ENCODE peak calls at places on chromosomes 13 and 19, in five cellular contexts. Y is NCI-H1436; I is SJSA1; L is CD4-positive, alpha-beta T cell; P is stimulated activated CD8-positive, alpha-beta memory T cell treated with anti-CD3 and anti-CD28 coated beads, Interleukin-7, amount 100 ng/mL, for 1 hour. X is an unnamed sample.
A peak's percentile ranks its signal among the peaks of the same experiment; 100 is the strongest.

GRCh38 chr19:7633619-7634018 is at the start of gene PCP2:
- DNase-seq in Y (no peak), I (no peak), L (no peak), P (no peak), X (no peak)

GRCh38 chr19:29620931-29621351 is 14.9 kb downstream of the POP4 start:
- DNase-seq in Y (no peak), I (no peak), L (no peak), P (no peak), X (peak; percentile 67)

GRCh38 chr13:106139407-106139806 is 396.1 kb downstream of the EFNB2 start:
- DNase-seq in Y (no peak), I (no peak), L (no peak), P (no peak), X (no peak)

GRCh38 chr13:67042556-67042955 is 187.6 kb downstream of the PCDH9 start:
- DNase-seq in Y (no peak), I (no peak), L (no peak), P (no peak), X (no peak)

GRCh38 chr19:53655042-53655665 is 23.4 kb downstream of the DPRX start:
- DNase-seq in Y (no peak), I (no peak), L (no peak), P (no peak), X (no peak)

GRCh38 chr13:36432106-36432544 is at the start of gene CCNA1:
- DNase-seq in Y (no peak), I (peak; percentile 55), L (no peak), P (no peak), X (peak; percentile 83)

GRCh38 chr13:94696171-94696570 is 16.2 kb downstream of the SOX21 start:
- DNase-seq in Y (no peak), I (no peak), L (no peak), P (no peak), X (no peak)

GRCh38 chr13:74575729-74576125 is 441.5 kb upstream of the KLF12 start:
- DNase-seq in Y (peak; percentile 16), I (no peak), L (peak; percentile 42), P (no peak), X (peak; percentile 87)

GRCh38 chr13:68522184-68522583 is 1292.0 kb upstream of the PCDH9 start:
- DNase-seq in Y (no peak), I (no peak), L (no peak), P (no peak), X (no peak)

GRCh38 chr19:2782936-2783780 is at the start of gene SGTA:
- DNase-seq in Y (peak; percentile 96), I (peak; percentile 99), L (peak; percentile 92), P (peak; percentile 94), X (peak; percentile 98)

GRCh38 chr13:32025730-32026129 is 5.8 kb upstream of the FRY start:
- DNase-seq in Y (no peak), I (no peak), L (no peak), P (no peak), X (no peak)

GRCh38 chr13:31538067-31539042 is 201.0 kb upstream of the RXFP2 start:
- DNase-seq in Y (no peak), I (peak; percentile 54), L (no peak), P (no peak), X (no peak)

GRCh38 chr13:39971526-39971925 is 316.1 kb downstream of the COG6 start:
- DNase-seq in Y (no peak), I (no peak), L (no peak), P (no peak), X (no peak)

GRCh38 chr19:18435848-18436631 is 1.9 kb downstream of the ISYNA1 start:
- DNase-seq in Y (no peak), I (no peak), L (no peak), P (no peak), X (peak; percentile 77)

GRCh38 chr19:18253716-18254115 is 20.5 kb downstream of the IQCN start:
- DNase-seq in Y (no peak), I (no peak), L (no peak), P (no peak), X (no peak)

GRCh38 chr19:44883962-44884361 is 7.1 kb upstream of the TOMM40 start:
- DNase-seq in Y (no peak), I (peak; percentile 76), L (no peak), P (no peak), X (no peak)

GRCh38 chr13:90943961-90944360 is 403.5 kb upstream of the MIR17HG start:
- DNase-seq in Y (no peak), I (no peak), L (no peak), P (no peak), X (no peak)

GRCh38 chr13:26042781-26043180 is 9.0 kb downstream of the SHISA2 start:
- DNase-seq in Y (no peak), I (no peak), L (no peak), P (no peak), X (no peak)

GRCh38 chr13:76944457-76944856 is 3.9 kb upstream of the ACOD1 start:
- DNase-seq in Y (no peak), I (no peak), L (no peak), P (no peak), X (no peak)

GRCh38 chr13:33109801-33110200 is 93.6 kb downstream of the KL start:
- DNase-seq in Y (no peak), I (no peak), L (no peak), P (no peak), X (no peak)

GRCh38 chr19:36420961-36421748 is 2.7 kb upstream of the ZFP82 start:
- DNase-seq in Y (no peak), I (no peak), L (no peak), P (no peak), X (peak; percentile 68)

GRCh38 chr13:24149306-24150032 is 11.1 kb upstream of the SPATA13 start:
- DNase-seq in Y (no peak), I (peak; percentile 58), L (no peak), P (no peak), X (no peak)

GRCh38 chr13:79874396-79875360 is 393.7 kb downstream of the NDFIP2 start:
- DNase-seq in Y (no peak), I (no peak), L (no peak), P (no peak), X (no peak)

GRCh38 chr19:28746486-28746885 is 466.5 kb downstream of the UQCRFS1 start:
- DNase-seq in Y (no peak), I (no peak), L (no peak), P (no peak), X (no peak)

GRCh38 chr13:28568286-28568685 is 73.4 kb upstream of the FLT1 start:
- DNase-seq in Y (no peak), I (no peak), L (no peak), P (no peak), X (no peak)

GRCh38 chr19:46428278-46429141 is at the start of gene PNMA8C:
- DNase-seq in Y (peak; percentile 33), I (peak; percentile 64), L (peak; percentile 26), P (no peak), X (peak; percentile 89)

GRCh38 chr19:17307876-17308377 is 1.4 kb upstream of the DDA1 start:
- DNase-seq in Y (no peak), I (no peak), L (no peak), P (no peak), X (no peak)

GRCh38 chr13:98390086-98390697 is 186.7 kb downstream of the STK24 start:
- DNase-seq in Y (no peak), I (no peak), L (no peak), P (no peak), X (no peak)

GRCh38 chr13:26017196-26017921 is 34.5 kb downstream of the SHISA2 start:
- DNase-seq in Y (no peak), I (no peak), L (no peak), P (no peak), X (no peak)

X was measured in spleen.